ENCODE peak calls at places on chromosome 3, in nine cellular contexts. One of them, this sample, is unnamed.

GRCh38 chr3:32780735-32781210 is 37.0 kb upstream of the TRIM71 start:
- DNase-seq in nephron progenitor cell: peak
- DNase-seq in heart right ventricle: peak
- DNase-seq in tibial nerve: peak
- DNase-seq in endothelial cell: peak
- DNase-seq in lower leg skin: no peak
- DNase-seq in neural progenitor cell: peak
- DNase-seq in brain microvascular endothelial cell: peak
- DNase-seq in GM12865: peak
- DNase-seq in this sample: no peak

GRCh38 chr3:83926291-83926690 is 1032.5 kb upstream of the CADM2 start:
- DNase-seq in neural progenitor cell: no peak
- DNase-seq in nephron progenitor cell: no peak
- DNase-seq in heart right ventricle: no peak
- DNase-seq in endothelial cell: no peak
- DNase-seq in brain microvascular endothelial cell: no peak
- DNase-seq in lower leg skin: no peak
- DNase-seq in GM12865: no peak
- DNase-seq in tibial nerve: no peak
- DNase-seq in this sample: no peak

GRCh38 chr3:101803152-101803782 is 24.3 kb downstream of the NXPE3 start:
- DNase-seq in brain microvascular endothelial cell: peak
- DNase-seq in GM12865: peak
- DNase-seq in endothelial cell: peak
- DNase-seq in neural progenitor cell: peak
- DNase-seq in lower leg skin: peak
- DNase-seq in heart right ventricle: peak
- DNase-seq in nephron progenitor cell: peak
- DNase-seq in tibial nerve: peak
- DNase-seq in this sample: no peak

GRCh38 chr3:128426128-128426921 is 40.4 kb downstream of the DNAJB8 start:
- DNase-seq in lower leg skin: no peak
- DNase-seq in GM12865: peak
- DNase-seq in neural progenitor cell: peak
- DNase-seq in brain microvascular endothelial cell: no peak
- DNase-seq in heart right ventricle: no peak
- DNase-seq in tibial nerve: peak
- DNase-seq in nephron progenitor cell: peak
- DNase-seq in endothelial cell: peak
- DNase-seq in this sample: no peak

GRCh38 chr3:46359748-46360509 is 6.0 kb downstream of the CCR2 start:
- DNase-seq in lower leg skin: no peak
- DNase-seq in heart right ventricle: no peak
- DNase-seq in brain microvascular endothelial cell: no peak
- DNase-seq in GM12865: peak
- DNase-seq in endothelial cell: no peak
- DNase-seq in tibial nerve: no peak
- DNase-seq in nephron progenitor cell: no peak
- DNase-seq in neural progenitor cell: peak
- DNase-seq in this sample: no peak

GRCh38 chr3:110384601-110385000 is 687.0 kb upstream of the NECTIN3 start:
- DNase-seq in neural progenitor cell: no peak
- DNase-seq in brain microvascular endothelial cell: peak
- DNase-seq in lower leg skin: no peak
- DNase-seq in heart right ventricle: no peak
- DNase-seq in GM12865: no peak
- DNase-seq in nephron progenitor cell: no peak
- DNase-seq in endothelial cell: no peak
- DNase-seq in tibial nerve: no peak
- DNase-seq in this sample: no peak

GRCh38 chr3:191358929-191359328 is 28.6 kb upstream of the UTS2B start:
- DNase-seq in neural progenitor cell: no peak
- DNase-seq in heart right ventricle: no peak
- DNase-seq in GM12865: peak
- DNase-seq in nephron progenitor cell: no peak
- DNase-seq in brain microvascular endothelial cell: no peak
- DNase-seq in tibial nerve: no peak
- DNase-seq in lower leg skin: no peak
- DNase-seq in endothelial cell: no peak
- DNase-seq in this sample: no peak

GRCh38 chr3:112514527-112515128 is 15.4 kb upstream of the BTLA start:
- DNase-seq in GM12865: peak
- DNase-seq in brain microvascular endothelial cell: peak
- DNase-seq in tibial nerve: no peak
- DNase-seq in endothelial cell: no peak
- DNase-seq in nephron progenitor cell: no peak
- DNase-seq in heart right ventricle: no peak
- DNase-seq in neural progenitor cell: no peak
- DNase-seq in lower leg skin: no peak
- DNase-seq in this sample: no peak

GRCh38 chr3:120791958-120792357 is 49.4 kb downstream of the GTF2E1 start:
- DNase-seq in GM12865: no peak
- DNase-seq in lower leg skin: no peak
- DNase-seq in tibial nerve: no peak
- DNase-seq in brain microvascular endothelial cell: peak
- DNase-seq in heart right ventricle: no peak
- DNase-seq in endothelial cell: no peak
- DNase-seq in neural progenitor cell: no peak
- DNase-seq in nephron progenitor cell: no peak
- DNase-seq in this sample: no peak

GRCh38 chr3:37814547-37814946 is 47.1 kb upstream of the CTDSPL start:
- DNase-seq in nephron progenitor cell: no peak
- DNase-seq in lower leg skin: no peak
- DNase-seq in endothelial cell: no peak
- DNase-seq in brain microvascular endothelial cell: no peak
- DNase-seq in GM12865: no peak
- DNase-seq in neural progenitor cell: peak
- DNase-seq in heart right ventricle: no peak
- DNase-seq in tibial nerve: no peak
- DNase-seq in this sample: no peak

GRCh38 chr3:130081371-130081881 is at the start of gene ALG1L2:
- DNase-seq in endothelial cell: peak
- DNase-seq in heart right ventricle: no peak
- DNase-seq in lower leg skin: no peak
- DNase-seq in nephron progenitor cell: no peak
- DNase-seq in tibial nerve: no peak
- DNase-seq in GM12865: no peak
- DNase-seq in brain microvascular endothelial cell: no peak
- DNase-seq in neural progenitor cell: no peak
- DNase-seq in this sample: no peak

GRCh38 chr3:189458536-189458935 is 172.7 kb upstream of the TP63 start:
- DNase-seq in lower leg skin: peak
- DNase-seq in brain microvascular endothelial cell: peak
- DNase-seq in nephron progenitor cell: no peak
- DNase-seq in heart right ventricle: no peak
- DNase-seq in endothelial cell: no peak
- DNase-seq in tibial nerve: no peak
- DNase-seq in GM12865: no peak
- DNase-seq in neural progenitor cell: no peak
- DNase-seq in this sample: no peak

GRCh38 chr3:80244390-80244789 is 476.6 kb upstream of the ROBO1 start:
- DNase-seq in endothelial cell: no peak
- DNase-seq in heart right ventricle: no peak
- DNase-seq in brain microvascular endothelial cell: peak
- DNase-seq in nephron progenitor cell: no peak
- DNase-seq in GM12865: no peak
- DNase-seq in lower leg skin: no peak
- DNase-seq in tibial nerve: peak
- DNase-seq in neural progenitor cell: no peak
- DNase-seq in this sample: no peak

GRCh38 chr3:33391255-33391995 is 48.8 kb downstream of the UBP1 start:
- DNase-seq in heart right ventricle: no peak
- DNase-seq in endothelial cell: no peak
- DNase-seq in GM12865: no peak
- DNase-seq in nephron progenitor cell: no peak
- DNase-seq in brain microvascular endothelial cell: no peak
- DNase-seq in tibial nerve: no peak
- DNase-seq in neural progenitor cell: no peak
- DNase-seq in lower leg skin: no peak
- DNase-seq in this sample: no peak

DNA sequence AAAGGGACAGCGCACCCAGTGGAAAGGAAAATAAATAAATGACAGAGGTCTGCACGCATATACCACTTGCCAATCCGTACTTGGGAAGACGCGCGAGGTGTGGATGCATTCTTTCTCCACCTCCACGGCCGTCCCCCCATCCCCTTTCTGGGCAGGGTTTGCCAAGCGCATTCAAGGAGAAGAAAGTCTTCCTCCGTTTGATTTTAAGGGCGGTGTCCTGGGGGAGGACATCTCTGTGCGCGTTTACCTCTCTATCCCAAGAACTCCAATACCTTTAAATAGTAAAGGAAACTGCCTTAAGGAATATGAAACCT is 576 bp upstream of the MB21D2 start:
- DNase-seq in brain microvascular endothelial cell: no peak
- DNase-seq in nephron progenitor cell: no peak
- DNase-seq in GM12865: no peak
- DNase-seq in lower leg skin: no peak
- DNase-seq in neural progenitor cell: no peak
- DNase-seq in tibial nerve: no peak
- DNase-seq in endothelial cell: no peak
- DNase-seq in heart right ventricle: no peak
- DNase-seq in this sample: no peak
- TF ChIP-seq CTCF in brain microvascular endothelial cell: no peak
- TF ChIP-seq CTCF in nephron progenitor cell: no peak
- TF ChIP-seq CTCF in GM12865: peak
- TF ChIP-seq CTCF in lower leg skin: no peak
- TF ChIP-seq CTCF in neural progenitor cell: peak
- TF ChIP-seq CTCF in tibial nerve: no peak
- TF ChIP-seq CTCF in endothelial cell: no peak
- TF ChIP-seq CTCF in heart right ventricle: no peak
- TF ChIP-seq CTCF in this sample: no peak

GRCh38 chr3:51386852-51387229 is 1.8 kb downstream of the MANF start:
- DNase-seq in nephron progenitor cell: no peak
- DNase-seq in brain microvascular endothelial cell: no peak
- DNase-seq in heart right ventricle: no peak
- DNase-seq in neural progenitor cell: no peak
- DNase-seq in endothelial cell: no peak
- DNase-seq in lower leg skin: peak
- DNase-seq in tibial nerve: no peak
- DNase-seq in GM12865: no peak
- DNase-seq in this sample: no peak
- TF ChIP-seq CTCF in nephron progenitor cell: no peak
- TF ChIP-seq CTCF in brain microvascular endothelial cell: no peak
- TF ChIP-seq CTCF in heart right ventricle: no peak
- TF ChIP-seq CTCF in neural progenitor cell: no peak
- TF ChIP-seq CTCF in endothelial cell: no peak
- TF ChIP-seq CTCF in lower leg skin: no peak
- TF ChIP-seq CTCF in tibial nerve: no peak
- TF ChIP-seq CTCF in GM12865: no peak
- TF ChIP-seq CTCF in this sample: no peak

DNA sequence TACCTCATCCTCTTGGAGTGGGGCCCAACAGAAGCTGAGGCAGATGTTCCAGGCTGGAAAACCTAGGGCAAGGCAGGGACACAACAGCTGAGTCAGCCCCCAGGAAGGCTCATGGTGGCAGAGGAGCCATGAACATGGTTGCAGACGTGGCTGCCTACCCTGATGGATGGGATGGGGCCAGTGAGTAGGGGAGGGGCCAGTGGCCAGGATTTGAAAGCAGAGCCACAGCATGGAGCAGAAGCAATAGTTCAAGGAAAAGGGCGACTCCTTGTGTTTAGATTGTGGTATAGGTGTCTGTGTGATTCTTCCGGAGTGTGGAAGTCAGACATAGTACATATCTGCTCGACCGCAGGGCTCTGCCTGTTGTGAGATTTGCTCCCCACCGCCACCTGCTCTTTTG is 24.2 kb downstream of the PXYLP1 start:
- DNase-seq in brain microvascular endothelial cell: no peak
- DNase-seq in nephron progenitor cell: no peak
- DNase-seq in lower leg skin: no peak
- DNase-seq in tibial nerve: no peak
- DNase-seq in heart right ventricle: no peak
- DNase-seq in endothelial cell: no peak
- DNase-seq in GM12865: peak
- DNase-seq in neural progenitor cell: peak
- DNase-seq in this sample: no peak
- TF ChIP-seq CTCF in brain microvascular endothelial cell: peak
- TF ChIP-seq CTCF in nephron progenitor cell: peak
- TF ChIP-seq CTCF in lower leg skin: no peak
- TF ChIP-seq CTCF in tibial nerve: no peak
- TF ChIP-seq CTCF in heart right ventricle: peak
- TF ChIP-seq CTCF in endothelial cell: no peak
- TF ChIP-seq CTCF in GM12865: peak
- TF ChIP-seq CTCF in neural progenitor cell: peak
- TF ChIP-seq CTCF in this sample: no peak

GRCh38 chr3:170734043-170734736 is 135.8 kb downstream of the RPL22L1 start:
- DNase-seq in nephron progenitor cell: no peak
- DNase-seq in GM12865: no peak
- DNase-seq in endothelial cell: no peak
- DNase-seq in brain microvascular endothelial cell: no peak
- DNase-seq in lower leg skin: no peak
- DNase-seq in neural progenitor cell: peak
- DNase-seq in heart right ventricle: no peak
- DNase-seq in tibial nerve: no peak
- DNase-seq in this sample: no peak
- TF ChIP-seq CTCF in nephron progenitor cell: no peak
- TF ChIP-seq CTCF in GM12865: no peak
- TF ChIP-seq CTCF in endothelial cell: no peak
- TF ChIP-seq CTCF in brain microvascular endothelial cell: peak
- TF ChIP-seq CTCF in lower leg skin: no peak
- TF ChIP-seq CTCF in neural progenitor cell: no peak
- TF ChIP-seq CTCF in heart right ventricle: no peak
- TF ChIP-seq CTCF in tibial nerve: no peak
- TF ChIP-seq CTCF in this sample: no peak

DNA sequence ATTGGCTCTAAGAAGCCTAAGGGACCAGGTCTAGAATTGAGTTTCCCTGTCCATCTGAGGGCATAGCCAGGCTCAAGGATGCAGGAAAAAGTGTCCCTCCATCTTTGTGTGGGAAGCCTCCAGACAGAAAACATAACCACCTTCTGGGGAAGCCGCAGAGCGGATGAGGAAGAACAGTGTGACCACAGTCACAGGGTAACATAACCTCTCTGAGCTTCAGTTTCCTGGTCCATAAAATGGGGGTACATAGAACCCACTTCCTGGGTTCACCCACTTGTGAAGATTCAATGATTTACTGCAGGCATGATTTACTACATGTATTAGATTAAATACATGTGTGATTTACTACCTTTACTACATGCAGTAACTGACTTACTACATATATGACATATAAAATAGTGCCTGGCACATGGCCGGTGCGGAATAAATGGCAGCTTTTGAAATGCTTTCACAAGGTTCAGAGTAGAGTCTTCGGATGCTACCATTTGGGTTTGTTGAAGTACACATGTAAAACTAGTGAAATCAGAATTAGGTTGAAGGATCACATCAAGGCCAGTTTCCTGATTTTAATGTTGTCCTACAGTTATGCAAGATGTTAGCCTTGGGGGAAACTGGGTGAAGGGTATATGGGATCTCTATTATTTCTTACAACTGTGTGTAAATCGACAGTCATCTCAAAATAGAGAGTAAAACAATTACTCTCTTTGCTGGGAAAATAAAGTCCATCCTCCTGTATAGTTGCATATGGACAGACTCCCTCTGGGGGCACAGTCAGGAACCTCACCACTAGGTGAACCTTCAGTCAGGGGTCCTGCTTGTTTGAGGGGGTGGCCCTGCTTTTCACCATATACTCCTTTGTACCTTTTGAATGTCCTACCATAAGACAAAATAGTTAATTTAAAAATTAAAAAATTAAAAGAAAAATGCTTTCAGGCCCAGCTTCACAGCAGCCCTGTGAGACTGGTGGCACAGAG is 86.0 kb downstream of the SEMA5B start:
- DNase-seq in lower leg skin: no peak
- DNase-seq in GM12865: no peak
- DNase-seq in tibial nerve: no peak
- DNase-seq in brain microvascular endothelial cell: no peak
- DNase-seq in nephron progenitor cell: no peak
- DNase-seq in neural progenitor cell: no peak
- DNase-seq in endothelial cell: no peak
- DNase-seq in heart right ventricle: no peak
- DNase-seq in this sample: no peak
- TF ChIP-seq CTCF in lower leg skin: no peak
- TF ChIP-seq CTCF in GM12865: no peak
- TF ChIP-seq CTCF in tibial nerve: no peak
- TF ChIP-seq CTCF in brain microvascular endothelial cell: peak
- TF ChIP-seq CTCF in nephron progenitor cell: no peak
- TF ChIP-seq CTCF in neural progenitor cell: peak
- TF ChIP-seq CTCF in endothelial cell: peak
- TF ChIP-seq CTCF in heart right ventricle: no peak
- TF ChIP-seq CTCF in this sample: no peak